ENCODE peak calls at places on chromosomes 5 and 9, in seven cellular contexts. E, K, Q, T, N, H and D are unnamed samples.

GRCh38 chr5:151896041-151896691 is 28.5 kb downstream of the GLRA1 start:
- DNase-seq in E (no peak), Q (peak; percentile 84), K (no peak), T (no peak), H (no peak), N (peak; percentile 73), D (peak; percentile 27)

GRCh38 chr9:136110082-136111061 is 8.3 kb downstream of the TMEM250 start:
- DNase-seq in N (no peak), Q (peak; percentile 41), K (no peak), E (no peak), T (no peak), H (no peak), D (no peak)

GRCh38 chr9:2857564-2858198 is 13.8 kb upstream of the PUM3 start:
- DNase-seq in N (peak; percentile 54), T (peak; percentile 58), Q (peak; percentile 85), H (peak; percentile 66), E (peak; percentile 33), K (peak; percentile 70), D (peak; percentile 58)

GRCh38 chr9:86795861-86796497 is 151.3 kb downstream of the GAS1 start:
- DNase-seq in K (peak; percentile 84), H (no peak), Q (peak; percentile 97), T (no peak), E (no peak), N (no peak), D (no peak)

GRCh38 chr5:67030289-67031069 is 166.1 kb downstream of the CD180 start:
- DNase-seq in Q (peak; percentile 48), T (no peak), H (no peak), E (no peak), K (no peak), N (peak; percentile 64), D (no peak)

GRCh38 chr9:2127486-2127885 is 112.3 kb downstream of the SMARCA2 start:
- DNase-seq in K (no peak), H (no peak), N (no peak), T (no peak), E (no peak), Q (peak; percentile 60), D (no peak)

GRCh38 chr9:73683862-73684591 is 532.4 kb downstream of the ANXA1 start:
- DNase-seq in H (peak; percentile 30), N (peak; percentile 88), E (peak; percentile 15), Q (peak; percentile 69), T (peak; percentile 4), K (no peak), D (peak; percentile 29)

GRCh38 chr9:4739587-4740372 is 1.2 kb downstream of the AK3 start:
- DNase-seq in E (no peak), K (no peak), T (peak; percentile 38), Q (peak; percentile 17), H (no peak), N (peak; percentile 23), D (no peak)

GRCh38 chr5:174724484-174725260 is at the start of gene MSX2:
- DNase-seq in Q (peak; percentile 92), N (peak; percentile 88), K (peak; percentile 90), H (peak; percentile 80), T (peak; percentile 84), E (peak; percentile 63), D (no peak)

GRCh38 chr9:129111762-129112151 is 542 bp downstream of the PTPA start:
- DNase-seq in H (no peak), T (peak; percentile 26), E (no peak), K (no peak), Q (peak; percentile 56), N (peak; percentile 25), D (no peak)

GRCh38 chr5:147949711-147950573 is 43.6 kb upstream of the C5orf46 start:
- DNase-seq in Q (peak; percentile 53), T (peak; percentile 42), H (no peak), E (peak; percentile 25), N (peak; percentile 44), K (no peak), D (no peak)

GRCh38 chr9:976258-976804 is at the start of gene DMRT3:
- DNase-seq in H (peak; percentile 48), Q (no peak), N (no peak), K (no peak), T (no peak), E (no peak), D (no peak)

GRCh38 chr9:126886194-126886830 is 25.9 kb downstream of the ZBTB34 start:
- DNase-seq in N (no peak), E (no peak), Q (no peak), H (no peak), T (no peak), K (no peak), D (no peak)
- H3K4me1 ChIP-seq in N (no peaks in the 10 kb centered on the region), E (no peaks in the 10 kb centered on the region), Q (peaks cover 20% of the 10 kb centered on the region), H (peaks cover 11% of the 10 kb centered on the region), T (no peaks in the 10 kb centered on the region), K (peaks cover 11% of the 10 kb centered on the region), D (peaks cover 3% of the 10 kb centered on the region)

DNA sequence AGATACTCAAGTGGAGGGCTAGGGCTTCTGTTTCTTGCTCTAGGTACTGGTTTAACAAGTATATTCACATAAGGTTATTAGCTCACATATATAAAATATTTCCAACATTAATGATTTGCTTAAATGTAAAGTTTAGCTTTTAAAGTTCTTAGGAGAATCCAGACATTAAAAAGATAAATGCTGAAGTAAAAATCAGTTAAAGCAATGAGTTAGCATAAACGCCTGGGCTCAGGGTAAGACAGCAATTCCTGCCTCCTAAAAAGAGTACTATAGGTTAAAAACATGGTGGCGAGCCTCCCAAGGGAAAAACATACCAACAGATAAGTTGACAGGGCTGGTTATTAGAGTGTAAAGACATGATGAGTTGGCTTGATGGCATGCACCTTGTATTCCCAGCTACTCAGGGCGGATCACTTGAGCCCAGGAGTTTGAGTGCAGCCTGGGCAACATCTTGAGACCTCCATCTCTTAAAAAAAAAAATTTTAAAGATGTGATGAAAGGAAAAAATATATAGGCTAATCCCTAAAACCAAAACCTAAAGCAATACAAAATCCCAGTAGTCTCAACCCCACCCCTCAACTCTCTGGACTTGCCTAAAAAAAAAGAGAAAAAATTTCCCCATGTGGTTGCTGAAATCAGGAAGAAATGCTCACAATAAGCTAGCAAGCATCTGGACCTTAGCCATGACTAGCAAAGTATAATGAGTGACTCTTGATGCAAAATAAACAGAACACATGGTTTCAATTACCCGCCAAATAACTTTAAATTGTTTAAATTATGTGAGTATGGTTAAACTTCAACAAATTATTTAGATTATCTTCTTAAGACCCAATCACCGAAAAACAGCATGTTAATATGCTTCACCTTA is 3.6 kb downstream of the GOLPH3 start:
- DNase-seq in N (peak; percentile 26), T (no peak), Q (peak; percentile 75), K (peak; percentile 30), E (no peak), H (no peak), D (no peak)
- H3K9me3 ChIP-seq in N (no peaks in the 10 kb centered on the region), T (no peaks in the 10 kb centered on the region), Q (no peaks in the 10 kb centered on the region), K (no peaks in the 10 kb centered on the region), E (no peaks in the 10 kb centered on the region), H (no peaks in the 10 kb centered on the region), D (no peaks in the 10 kb centered on the region)

GRCh38 chr9:114363424-114363823 is 24.4 kb downstream of the AKNA start:
- DNase-seq in N (no peak), H (no peak), K (no peak), T (no peak), E (no peak), Q (no peak), D (no peak)

GRCh38 chr9:114364528-114365041 is 23.2 kb downstream of the AKNA start:
- DNase-seq in N (peak; percentile 60), H (no peak), T (no peak), E (no peak), K (no peak), Q (no peak), D (no peak)

GRCh38 chr9:114364123-114364522 is 23.7 kb downstream of the AKNA start:
- DNase-seq in Q (peak; percentile 89), T (no peak), E (no peak), K (no peak), N (peak; percentile 90), H (no peak), D (no peak)

GRCh38 chr9:114366334-114367128 is 21.3 kb downstream of the AKNA start:
- DNase-seq in H (no peak), E (no peak), N (peak; percentile 21), K (no peak), Q (peak; percentile 92), T (peak; percentile 43), D (no peak)

GRCh38 chr9:114365194-114365593 is 22.6 kb downstream of the AKNA start:
- DNase-seq in E (no peak), N (no peak), H (no peak), K (no peak), T (no peak), Q (no peak), D (no peak)
- H3K36me3 ChIP-seq in E (no peaks in the 10 kb centered on the region), N (no peaks in the 10 kb centered on the region), H (peaks cover 74% of the 10 kb centered on the region), K (peaks cover 61% of the 10 kb centered on the region), T (peaks cover 12% of the 10 kb centered on the region), Q (peaks cover 32% of the 10 kb centered on the region), D (peaks cover 15% of the 10 kb centered on the region)

GRCh38 chr9:94925751-94926456 is 199.4 kb downstream of the AOPEP start:
- DNase-seq in E (no peak), T (no peak), N (no peak), H (no peak), K (no peak), Q (no peak), D (no peak)

GRCh38 chr9:94927048-94927761 is 200.7 kb downstream of the AOPEP start:
- DNase-seq in H (no peak), N (no peak), K (no peak), T (no peak), E (no peak), Q (no peak), D (no peak)

GRCh38 chr9:94927762-94928158 is 201.3 kb downstream of the AOPEP start:
- DNase-seq in E (no peak), H (no peak), N (no peak), K (no peak), Q (no peak), T (no peak), D (no peak)

GRCh38 chr9:94928271-94928670 is 201.8 kb downstream of the AOPEP start:
- DNase-seq in N (no peak), E (no peak), H (no peak), K (no peak), T (no peak), Q (no peak), D (no peak)

GRCh38 chr9:94926457-94926852 is 200.0 kb downstream of the AOPEP start:
- DNase-seq in E (no peak), T (no peak), K (no peak), N (no peak), H (no peak), Q (no peak), D (no peak)
- H3K4me1 ChIP-seq in E (peaks cover 43% of the 10 kb centered on the region), T (no peaks in the 10 kb centered on the region), K (peaks cover 51% of the 10 kb centered on the region), N (peaks cover 60% of the 10 kb centered on the region), H (peaks cover 16% of the 10 kb centered on the region), Q (peaks cover 68% of the 10 kb centered on the region), D (peaks cover 4% of the 10 kb centered on the region)

GRCh38 chr5:141258948-141259347 is 13.8 kb downstream of the PCDHB15 start:
- DNase-seq in N (no peak), T (no peak), E (no peak), Q (no peak), K (no peak), H (no peak), D (no peak)

GRCh38 chr5:141260458-141261237 is 15.5 kb downstream of the PCDHB15 start:
- DNase-seq in E (no peak), Q (peak; percentile 3), K (no peak), N (no peak), H (no peak), T (no peak), D (no peak)

GRCh38 chr5:141258464-141258863 is 13.3 kb downstream of the PCDHB15 start:
- DNase-seq in Q (no peak), E (no peak), N (no peak), T (no peak), H (no peak), K (no peak), D (no peak)

GRCh38 chr5:141261238-141261546 is 16.0 kb downstream of the PCDHB15 start:
- DNase-seq in T (no peak), K (no peak), N (no peak), Q (no peak), H (no peak), E (no peak), D (no peak)
- H3K9me3 ChIP-seq in T (peaks cover 3% of the 10 kb centered on the region), K (peaks cover 100% of the 10 kb centered on the region), N (peaks cover 43% of the 10 kb centered on the region), Q (peaks cover 10% of the 10 kb centered on the region), H (peaks cover 91% of the 10 kb centered on the region), E (peaks cover 80% of the 10 kb centered on the region), D (peaks cover 3% of the 10 kb centered on the region)